ENCODE peak calls at places on chromosomes 6 and 20, in four cellular contexts. S is SK-N-SH, J is HepG2, M is K562. Z is an unnamed sample.

GRCh38 chr6:27726620-27727023 is 185.6 kb downstream of the OR2B2 start:
- DNase-seq in M (no peak), S (no peak), J (peak), Z (peak)

GRCh38 chr6:1665214-1665613 is 55.5 kb downstream of the FOXC1 start:
- DNase-seq in J (no peak), S (no peak), M (no peak), Z (no peak)

GRCh38 chr20:37518059-37518458 is 3.0 kb upstream of the NNAT start:
- DNase-seq in J (no peak), S (no peak), M (no peak), Z (no peak)

GRCh38 chr20:9427977-9428607 is 86.3 kb upstream of the LAMP5 start:
- DNase-seq in S (no peak), J (no peak), M (no peak), Z (no peak)

GRCh38 chr6:74557236-74557635 is 648.6 kb downstream of the COL12A1 start:
- DNase-seq in J (no peak), S (no peak), M (no peak), Z (no peak)

GRCh38 chr20:562232-562897 is 18.8 kb upstream of the CSNK2A1 start:
- DNase-seq in M (no peak), J (no peak), S (no peak), Z (no peak)

GRCh38 chr20:37301120-37301519 is 11.7 kb downstream of the MANBAL start:
- DNase-seq in S (no peak), J (no peak), M (no peak), Z (no peak)

GRCh38 chr6:32617751-32618150 is 19.5 kb upstream of the HLA-DQA1 start:
- DNase-seq in J (no peak), M (no peak), S (no peak), Z (no peak)

GRCh38 chr6:57248311-57248895 is 26.3 kb upstream of the RAB23 start:
- DNase-seq in J (peak), S (no peak), M (no peak), Z (no peak)

DNA sequence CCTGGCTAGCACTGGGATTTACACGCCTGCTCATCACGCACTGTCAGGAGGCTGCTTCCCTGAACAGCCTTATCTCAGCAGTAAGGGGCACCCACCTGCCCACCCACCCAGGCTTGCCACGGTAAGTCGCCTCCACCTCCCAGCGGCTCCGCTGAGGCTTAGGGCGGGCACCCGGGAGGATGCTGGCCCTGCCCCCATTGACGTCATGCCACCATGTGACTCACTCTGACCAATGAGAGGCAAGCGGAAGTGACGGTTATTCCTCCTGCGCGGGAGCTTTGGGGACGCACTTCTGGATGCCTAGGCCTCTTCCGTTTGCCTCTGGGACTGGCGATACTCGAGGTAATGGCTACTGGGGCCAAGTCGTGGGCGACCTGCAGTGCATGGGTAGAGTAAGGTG is 256.8 kb downstream of the QKI start:
- DNase-seq in J (no peak), S (no peak), M (peak), Z (no peak)
- TF ChIP-seq FOXJ3 in J (no peak), S (no peak), M (no peak), Z (no peak)

DNA sequence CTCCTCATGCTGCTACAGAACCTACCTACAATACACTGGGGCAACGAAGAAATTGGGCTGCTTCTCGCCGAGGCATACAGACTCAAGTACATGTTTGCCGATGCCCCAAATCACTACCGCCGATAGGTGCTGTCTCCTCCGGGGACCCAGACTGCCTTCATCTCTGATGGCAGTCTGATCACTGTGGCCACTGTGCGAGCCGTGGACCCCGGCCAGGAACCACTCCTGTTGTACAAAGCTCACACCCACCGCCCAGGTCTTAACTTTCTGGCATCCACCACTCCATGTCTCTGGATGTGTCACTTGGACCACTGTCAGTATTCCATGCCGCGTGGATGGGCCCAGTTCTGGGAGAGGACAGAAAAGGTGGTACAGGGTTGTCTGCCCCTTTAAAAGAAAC is 22.7 kb upstream of the RNF8 start:
- DNase-seq in J (no peak), S (no peak), M (no peak), Z (no peak)
- TF ChIP-seq FOXJ3 in J (no peak), S (no peak), M (no peak), Z (no peak)

DNA sequence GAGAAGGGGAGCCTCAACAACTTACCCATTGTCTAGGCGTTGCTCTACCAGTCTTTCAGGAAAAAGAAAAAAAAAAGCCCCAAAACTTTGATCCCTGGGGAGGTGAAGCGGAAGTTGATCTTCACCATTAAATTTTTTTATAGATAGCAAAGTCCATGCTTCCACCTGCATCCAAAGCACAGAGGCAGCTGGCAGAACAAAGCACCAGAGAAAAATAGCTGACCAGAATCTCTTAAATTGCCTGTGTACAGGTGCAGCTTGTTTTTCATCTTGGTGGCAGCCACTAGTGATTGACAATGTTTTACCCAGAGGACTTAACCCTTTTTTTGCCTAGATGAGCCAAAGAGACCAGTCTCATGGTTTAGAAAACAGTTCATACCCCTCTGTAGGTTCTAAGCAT is 86.0 kb downstream of the MYB start:
- DNase-seq in J (peak), M (no peak), S (no peak), Z (no peak)
- TF ChIP-seq FOXJ3 in J (no peak), M (no peak), S (no peak), Z (no peak)

DNA sequence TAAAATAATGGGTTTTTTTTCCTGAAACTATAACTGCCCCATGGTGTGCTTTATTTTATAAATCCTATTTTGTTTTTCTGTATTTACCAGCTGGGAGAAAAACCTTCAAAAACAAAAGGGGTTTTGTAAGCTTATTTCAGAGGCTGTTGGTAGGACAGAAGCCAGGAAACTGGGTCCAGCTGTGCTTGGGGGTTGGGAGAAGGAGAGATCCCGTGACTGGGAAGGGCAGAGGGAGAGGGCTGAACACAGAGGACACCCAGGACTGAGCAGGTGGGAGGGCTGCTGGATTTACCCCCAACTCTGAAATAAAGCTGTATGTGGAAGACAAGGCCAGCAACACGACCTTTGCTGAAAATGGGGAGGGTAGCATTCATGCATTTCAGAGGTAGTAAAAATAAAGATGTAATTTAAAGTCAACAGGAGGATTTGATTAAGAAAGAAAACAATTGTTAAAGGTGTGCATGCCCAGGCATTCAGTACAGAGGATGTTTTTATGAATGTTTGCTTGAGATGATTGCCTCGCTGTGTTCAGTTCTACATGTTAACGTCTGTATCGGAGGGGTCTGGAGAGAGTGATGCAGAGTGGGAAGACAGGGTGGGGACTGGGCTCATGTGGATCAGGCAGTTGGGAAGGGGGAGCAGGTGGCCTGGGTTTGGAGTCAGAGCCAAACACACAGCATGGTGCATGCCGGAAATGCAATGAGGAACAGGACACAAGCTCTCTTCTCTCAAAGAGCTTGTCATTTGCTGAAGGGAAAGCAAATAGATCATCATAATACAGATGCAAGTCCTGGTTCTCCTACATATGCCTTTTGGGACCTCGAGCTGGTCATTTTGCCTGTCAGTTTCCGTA is 21.4 kb downstream of the ARFGEF3 start:
- DNase-seq in S (no peak), M (no peak), J (no peak), Z (peak)
- TF ChIP-seq FOXJ3 in S (no peak), M (no peak), J (no peak), Z (no peak)

DNA sequence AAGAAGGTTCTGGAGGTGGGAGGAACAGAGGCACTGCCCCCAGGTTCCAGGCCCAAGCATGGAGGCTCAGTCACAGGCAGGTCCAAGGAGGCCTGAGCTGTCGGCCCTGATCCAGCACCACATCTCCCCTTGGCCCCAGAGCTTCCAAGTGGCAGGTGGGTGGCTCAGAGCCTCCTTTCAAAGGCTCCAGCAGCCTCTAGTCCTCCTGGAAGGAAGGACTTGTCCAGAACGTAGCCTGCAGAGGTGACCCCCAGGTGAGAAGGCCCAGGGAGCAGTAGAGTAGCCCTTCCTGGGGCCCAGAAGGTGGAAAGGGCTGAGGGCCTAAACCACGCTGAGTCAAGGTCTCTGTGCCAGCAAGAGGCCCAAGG is 7.7 kb downstream of the TFEB start:
- DNase-seq in J (no peak), M (no peak), S (no peak), Z (no peak)
- TF ChIP-seq FOXJ3 in J (no peak), M (no peak), S (no peak), Z (no peak)

Z was measured in WTC11.